ENCODE peak calls at places on chromosome 20, in seven cellular contexts. B is H7; K is left ventricle myocardium inferior; O is activated CD8-positive, alpha-beta memory T cell treated with anti-CD3 and anti-CD28 coated beads for 24 hours; F is NCI-H2171; M is ovary; G is effector memory CD8-positive, alpha-beta T cell. N is an unnamed sample.

GRCh38 chr20:24892931-24893330 is 56.1 kb upstream of the CST7 start:
- DNase-seq in F (no peak), M (no peak), B (no peak), O (no peak), G (no peak), K (no peak), N (no peak)

GRCh38 chr20:63132715-63133471 is 83.0 kb downstream of the YTHDF1 start:
- DNase-seq in F (no peak), G (no peak), B (peak; percentile 44), M (no peak), O (no peak), K (no peak), N (peak; percentile 26)

GRCh38 chr20:5212897-5213296 is 86.1 kb downstream of the CDS2 start:
- DNase-seq in O (no peak), B (no peak), M (no peak), F (no peak), G (no peak), K (no peak), N (no peak)

GRCh38 chr20:6855074-6855473 is 87.6 kb downstream of the BMP2 start:
- DNase-seq in G (no peak), K (no peak), F (no peak), O (no peak), B (no peak), M (no peak), N (no peak)

GRCh38 chr20:60483371-60483770 is 525.1 kb downstream of the CDH26 start:
- DNase-seq in F (no peak), B (no peak), M (no peak), K (no peak), O (no peak), G (no peak), N (no peak)

GRCh38 chr20:53967527-53967926 is 102.9 kb downstream of the BCAS1 start:
- DNase-seq in F (no peak), K (no peak), M (no peak), B (no peak), O (no peak), G (no peak), N (no peak)

GRCh38 chr20:55052464-55052863 is 577.1 kb downstream of the DOK5 start:
- DNase-seq in K (no peak), B (no peak), O (no peak), M (no peak), F (no peak), G (no peak), N (no peak)

GRCh38 chr20:24785141-24785924 is 163.7 kb upstream of the CST7 start:
- DNase-seq in B (no peak), M (no peak), F (peak; percentile 20), O (no peak), G (no peak), K (no peak), N (no peak)

GRCh38 chr20:50589548-50590347 is 79.6 kb downstream of the PTPN1 start:
- DNase-seq in O (no peak), M (no peak), F (no peak), B (no peak), G (no peak), K (no peak), N (no peak)

GRCh38 chr20:21548390-21549035 is 34.6 kb upstream of the NKX2-2 start:
- DNase-seq in B (no peak), G (no peak), K (no peak), M (no peak), O (peak; percentile 62), F (no peak), N (no peak)

GRCh38 chr20:47795214-47795667 is 10.0 kb upstream of the SULF2 start:
- DNase-seq in K (peak; percentile 28), M (no peak), F (no peak), O (no peak), B (no peak), G (no peak), N (peak; percentile 49)

GRCh38 chr20:31670371-31671228 is 32.9 kb downstream of the COX4I2 start:
- DNase-seq in K (peak; percentile 78), G (no peak), B (no peak), F (no peak), M (no peak), O (no peak), N (peak; percentile 85)

GRCh38 chr20:17635846-17636245 is 46.2 kb downstream of the RRBP1 start:
- DNase-seq in F (no peak), O (no peak), B (no peak), K (no peak), G (no peak), M (peak; percentile 74), N (no peak)

GRCh38 chr20:54345301-54345724 is 130.1 kb upstream of the DOK5 start:
- DNase-seq in F (no peak), K (no peak), G (no peak), B (no peak), M (no peak), O (no peak), N (no peak)

GRCh38 chr20:19757487-19757972 is 528 bp upstream of the RIN2 start:
- DNase-seq in F (no peak), B (peak; percentile 87), G (no peak), O (no peak), K (peak; percentile 92), M (peak; percentile 88), N (peak; percentile 92)

GRCh38 chr20:25273046-25273445 is 25.2 kb downstream of the PYGB start:
- DNase-seq in B (peak; percentile 32), M (no peak), F (no peak), K (peak; percentile 14), O (no peak), G (no peak), N (peak; percentile 48)

GRCh38 chr20:53099851-53100250 is 127.7 kb downstream of the TSHZ2 start:
- DNase-seq in M (no peak), G (no peak), O (no peak), B (no peak), F (no peak), K (no peak), N (no peak)

GRCh38 chr20:37395921-37396519 is 50.1 kb downstream of the SRC start:
- DNase-seq in B (peak; percentile 93), O (no peak), K (peak; percentile 62), F (peak; percentile 85), M (no peak), G (no peak), N (no peak)

GRCh38 chr20:7829776-7830175 is 110.5 kb downstream of the HAO1 start:
- DNase-seq in G (no peak), O (no peak), B (no peak), K (no peak), M (no peak), F (no peak), N (no peak)